ENCODE peak calls at places on chromosomes 4 and X, in nine cellular contexts. O, C, Z, V, J, D, U, Q and B are unnamed samples.

GRCh38 chr4:164614999-164615398 is 138.9 kb upstream of the SMIM31 start:
- DNase-seq in O (no peak), C (no peak), Z (no peak), V (no peak), J (no peak), D (no peak), U (no peak), Q (no peak), B (no peak)

GRCh38 chr4:1516261-1516660 is 110.0 kb upstream of the NKX1-1 start:
- DNase-seq in O (no peak), C (no peak), Z (no peak), V (no peak), J (no peak), D (no peak), U (no peak), Q (no peak), B (no peak)

GRCh38 chr4:183154701-183155391 is 55.8 kb downstream of the WWC2 start:
- DNase-seq in O (no peak), C (no peak), Z (no peak), V (no peak), J (no peak), D (no peak), U (no peak), Q (peak; percentile 79), B (peak; percentile 47)

GRCh38 chrX:71930298-71930697 is 19.7 kb downstream of the NHSL2 start:
- DNase-seq in O (no peak), C (no peak), Z (no peak), V (no peak), J (no peak), D (no peak), U (no peak), Q (no peak), B (no peak)

GRCh38 chr4:121034010-121034409 is 38.3 kb downstream of the NDNF start:
- DNase-seq in O (no peak), C (no peak), Z (peak; percentile 46), V (no peak), J (no peak), D (no peak), U (no peak), Q (peak; percentile 65), B (no peak)

GRCh38 chrX:73069365-73070035 is 9.8 kb downstream of the PABPC1L2A start:
- DNase-seq in O (no peak), C (no peak), Z (no peak), V (no peak), J (no peak), D (no peak), U (no peak), Q (no peak), B (no peak)

GRCh38 chrX:83845397-83845796 is 15.5 kb upstream of the CYLC1 start:
- DNase-seq in O (no peak), C (no peak), Z (peak; percentile 58), V (no peak), J (no peak), D (no peak), U (peak; percentile 12), Q (peak; percentile 11), B (peak; percentile 12)

GRCh38 chrX:39709364-39709763 is 388.4 kb downstream of the BCOR start:
- DNase-seq in O (no peak), C (no peak), Z (no peak), V (no peak), J (no peak), D (no peak), U (no peak), Q (no peak), B (no peak)

GRCh38 chr4:123786955-123787354 is 390.4 kb downstream of the SPRY1 start:
- DNase-seq in O (no peak), C (no peak), Z (no peak), V (no peak), J (no peak), D (no peak), U (no peak), Q (peak; percentile 64), B (no peak)

GRCh38 chr4:15233626-15234025 is 194.2 kb upstream of the C1QTNF7 start:
- DNase-seq in O (no peak), C (no peak), Z (no peak), V (peak; percentile 18), J (no peak), D (no peak), U (no peak), Q (no peak), B (no peak)

GRCh38 chrX:46444011-46444410 is 101.2 kb downstream of the ZNF674 start:
- DNase-seq in O (no peak), C (no peak), Z (peak; percentile 79), V (peak; percentile 25), J (no peak), D (no peak), U (no peak), Q (peak; percentile 97), B (no peak)

GRCh38 chr4:83067058-83067639 is 32.2 kb downstream of the COPS4 start:
- DNase-seq in O (no peak), C (no peak), Z (no peak), V (no peak), J (no peak), D (no peak), U (no peak), Q (peak; percentile 1), B (no peak)

GRCh38 chr4:4673070-4673469 is 131.2 kb upstream of the STX18 start:
- DNase-seq in O (no peak), C (no peak), Z (peak; percentile 35), V (no peak), J (no peak), D (no peak), U (peak; percentile 59), Q (no peak), B (no peak)

GRCh38 chr4:3303840-3304715 is 11.3 kb downstream of the RGS12 start:
- DNase-seq in O (no peak), C (no peak), Z (peak; percentile 4), V (no peak), J (no peak), D (no peak), U (no peak), Q (no peak), B (no peak)

GRCh38 chr4:133150643-133151300 is 1.7 kb downstream of the PCDH10 start:
- DNase-seq in O (no peak), C (no peak), Z (no peak), V (no peak), J (no peak), D (peak; percentile 49), U (no peak), Q (no peak), B (peak; percentile 85)

GRCh38 chrX:49238735-49239134 is 3.5 kb downstream of the CCDC22 start:
- DNase-seq in O (no peak), C (no peak), Z (no peak), V (no peak), J (no peak), D (no peak), U (no peak), Q (no peak), B (no peak)

GRCh38 chr4:3210467-3210866 is 38.5 kb upstream of the MSANTD1 start:
- DNase-seq in O (no peak), C (no peak), Z (no peak), V (no peak), J (no peak), D (no peak), U (no peak), Q (no peak), B (no peak)

GRCh38 chr4:182880387-182881356 is 36.5 kb downstream of the DCTD start:
- DNase-seq in O (no peak), C (no peak), Z (no peak), V (no peak), J (no peak), D (peak; percentile 32), U (no peak), Q (no peak), B (peak; percentile 76)

GRCh38 chrX:40009462-40009851 is 88.3 kb downstream of the BCOR start:
- DNase-seq in O (no peak), C (no peak), Z (no peak), V (peak; percentile 6), J (peak; percentile 19), D (no peak), U (no peak), Q (no peak), B (peak; percentile 68)

GRCh38 chr4:166169111-166169510 is 296.1 kb downstream of the TLL1 start:
- DNase-seq in O (no peak), C (no peak), Z (peak; percentile 68), V (no peak), J (no peak), D (no peak), U (no peak), Q (no peak), B (no peak)

GRCh38 chrX:117871796-117872195 is 244.8 kb downstream of the KLHL13 start:
- DNase-seq in O (no peak), C (no peak), Z (no peak), V (no peak), J (no peak), D (no peak), U (no peak), Q (no peak), B (no peak)

GRCh38 chr4:39151120-39151713 is 31.1 kb upstream of the WDR19 start:
- DNase-seq in O (no peak), C (no peak), Z (peak; percentile 82), V (no peak), J (no peak), D (no peak), U (no peak), Q (peak; percentile 54), B (no peak)

GRCh38 chr4:26088433-26088928 is 174.5 kb downstream of the SMIM20 start:
- DNase-seq in O (no peak), C (no peak), Z (peak; percentile 42), V (peak; percentile 29), J (no peak), D (no peak), U (no peak), Q (peak; percentile 79), B (no peak)

GRCh38 chrX:7552758-7553157 is 290.2 kb upstream of the VCX start:
- DNase-seq in O (no peak), C (no peak), Z (peak; percentile 0), V (no peak), J (no peak), D (no peak), U (no peak), Q (no peak), B (no peak)

GRCh38 chr4:4391866-4392265 is 5.0 kb downstream of the NSG1 start:
- DNase-seq in O (no peak), C (no peak), Z (no peak), V (no peak), J (no peak), D (no peak), U (no peak), Q (no peak), B (no peak)

GRCh38 chrX:107674480-107675364 is 46.4 kb downstream of the PRPS1 start:
- DNase-seq in O (peak; percentile 26), C (peak; percentile 69), Z (peak; percentile 84), V (peak; percentile 35), J (peak; percentile 28), D (no peak), U (no peak), Q (peak; percentile 88), B (no peak)

GRCh38 chrX:49073641-49074575 is at the start of gene PRAF2:
- DNase-seq in O (peak; percentile 87), C (peak; percentile 86), Z (peak; percentile 96), V (peak; percentile 88), J (peak; percentile 88), D (peak; percentile 96), U (peak; percentile 74), Q (peak; percentile 80), B (peak; percentile 88)